ENCODE peak calls at places on chromosome 2, in eight cellular contexts. One of them, this sample, is unnamed.

GRCh38 chr2:237298323-237299118 is 115.4 kb downstream of the COL6A3 start:
- DNase-seq in neural progenitor cell: no peak
- DNase-seq in HCT116: peak; percentile 71
- DNase-seq in hepatocyte: peak; percentile 80
- DNase-seq in PC-9: peak; percentile 90
- DNase-seq in H1: no peak
- DNase-seq in GM23338: no peak
- DNase-seq in HepG2: peak; percentile 51
- DNase-seq in this sample: no peak

GRCh38 chr2:42888846-42889245 is 96.5 kb upstream of the HAAO start:
- DNase-seq in neural progenitor cell: no peak
- DNase-seq in HCT116: no peak
- DNase-seq in hepatocyte: no peak
- DNase-seq in HepG2: no peak
- DNase-seq in H1: no peak
- DNase-seq in PC-9: no peak
- DNase-seq in GM23338: no peak
- DNase-seq in this sample: no peak

GRCh38 chr2:39736593-39736992 is 42.5 kb downstream of the THUMPD2 start:
- DNase-seq in PC-9: no peak
- DNase-seq in GM23338: no peak
- DNase-seq in neural progenitor cell: no peak
- DNase-seq in hepatocyte: no peak
- DNase-seq in HCT116: no peak
- DNase-seq in HepG2: no peak
- DNase-seq in H1: no peak
- DNase-seq in this sample: no peak

GRCh38 chr2:150639917-150640538 is 152.6 kb upstream of the RND3 start:
- DNase-seq in H1: no peak
- DNase-seq in PC-9: no peak
- DNase-seq in hepatocyte: no peak
- DNase-seq in GM23338: no peak
- DNase-seq in HCT116: no peak
- DNase-seq in HepG2: no peak
- DNase-seq in neural progenitor cell: no peak
- DNase-seq in this sample: no peak

GRCh38 chr2:235026649-235027557 is 75.1 kb downstream of the SH3BP4 start:
- DNase-seq in neural progenitor cell: no peak
- DNase-seq in hepatocyte: no peak
- DNase-seq in GM23338: peak; percentile 34
- DNase-seq in PC-9: peak; percentile 99
- DNase-seq in H1: no peak
- DNase-seq in HCT116: peak; percentile 79
- DNase-seq in HepG2: no peak
- DNase-seq in this sample: no peak

GRCh38 chr2:3222636-3223035 is 155.0 kb downstream of the EIPR1 start:
- DNase-seq in HepG2: no peak
- DNase-seq in H1: no peak
- DNase-seq in hepatocyte: no peak
- DNase-seq in HCT116: no peak
- DNase-seq in PC-9: peak; percentile 3
- DNase-seq in neural progenitor cell: no peak
- DNase-seq in GM23338: no peak
- DNase-seq in this sample: no peak

GRCh38 chr2:220001693-220002260 is 374.3 kb downstream of the SLC4A3 start:
- DNase-seq in H1: no peak
- DNase-seq in GM23338: no peak
- DNase-seq in hepatocyte: no peak
- DNase-seq in HepG2: no peak
- DNase-seq in neural progenitor cell: no peak
- DNase-seq in HCT116: no peak
- DNase-seq in PC-9: peak; percentile 3
- DNase-seq in this sample: no peak

GRCh38 chr2:149065236-149065635 is 26.7 kb downstream of the LYPD6B start:
- DNase-seq in HepG2: no peak
- DNase-seq in PC-9: no peak
- DNase-seq in hepatocyte: no peak
- DNase-seq in H1: no peak
- DNase-seq in GM23338: no peak
- DNase-seq in HCT116: no peak
- DNase-seq in neural progenitor cell: no peak
- DNase-seq in this sample: no peak

GRCh38 chr2:231339318-231339717 is 56.2 kb upstream of the B3GNT7 start:
- DNase-seq in H1: no peak
- DNase-seq in hepatocyte: no peak
- DNase-seq in neural progenitor cell: no peak
- DNase-seq in HCT116: no peak
- DNase-seq in PC-9: no peak
- DNase-seq in HepG2: peak; percentile 23
- DNase-seq in GM23338: no peak
- DNase-seq in this sample: no peak

GRCh38 chr2:79713131-79713785 is 200.4 kb downstream of the CTNNA2 start:
- DNase-seq in H1: no peak
- DNase-seq in PC-9: no peak
- DNase-seq in HCT116: no peak
- DNase-seq in GM23338: no peak
- DNase-seq in hepatocyte: no peak
- DNase-seq in neural progenitor cell: no peak
- DNase-seq in HepG2: no peak
- DNase-seq in this sample: no peak

GRCh38 chr2:198309673-198310280 is 505.4 kb downstream of the PLCL1 start:
- DNase-seq in HCT116: peak; percentile 37
- DNase-seq in PC-9: peak; percentile 49
- DNase-seq in H1: no peak
- DNase-seq in GM23338: peak; percentile 74
- DNase-seq in HepG2: peak; percentile 42
- DNase-seq in neural progenitor cell: peak; percentile 61
- DNase-seq in hepatocyte: peak; percentile 67
- DNase-seq in this sample: peak; percentile 52

GRCh38 chr2:10501521-10501961 is 53.4 kb upstream of the ODC1 start:
- DNase-seq in GM23338: no peak
- DNase-seq in HepG2: no peak
- DNase-seq in neural progenitor cell: no peak
- DNase-seq in HCT116: no peak
- DNase-seq in PC-9: no peak
- DNase-seq in H1: no peak
- DNase-seq in hepatocyte: no peak
- DNase-seq in this sample: no peak

GRCh38 chr2:240999001-240999791 is 778 bp downstream of the SNED1 start:
- DNase-seq in PC-9: no peak
- DNase-seq in HCT116: no peak
- DNase-seq in GM23338: peak; percentile 53
- DNase-seq in H1: no peak
- DNase-seq in neural progenitor cell: peak; percentile 53
- DNase-seq in hepatocyte: peak; percentile 38
- DNase-seq in HepG2: no peak
- DNase-seq in this sample: no peak

GRCh38 chr2:104547251-104547650 is 306.7 kb upstream of the POU3F3 start:
- DNase-seq in HepG2: no peak
- DNase-seq in PC-9: no peak
- DNase-seq in hepatocyte: no peak
- DNase-seq in HCT116: no peak
- DNase-seq in neural progenitor cell: no peak
- DNase-seq in H1: no peak
- DNase-seq in GM23338: no peak
- DNase-seq in this sample: no peak

GRCh38 chr2:203580846-203581245 is 45.7 kb upstream of the RAPH1 start:
- DNase-seq in GM23338: no peak
- DNase-seq in hepatocyte: no peak
- DNase-seq in HCT116: no peak
- DNase-seq in neural progenitor cell: no peak
- DNase-seq in PC-9: no peak
- DNase-seq in HepG2: no peak
- DNase-seq in H1: no peak
- DNase-seq in this sample: no peak

GRCh38 chr2:86778957-86779356 is 11.8 kb downstream of the CD8A start:
- DNase-seq in PC-9: no peak
- DNase-seq in HCT116: no peak
- DNase-seq in hepatocyte: no peak
- DNase-seq in GM23338: no peak
- DNase-seq in H1: no peak
- DNase-seq in HepG2: no peak
- DNase-seq in neural progenitor cell: no peak
- DNase-seq in this sample: no peak

GRCh38 chr2:71807969-71808451 is 339.7 kb downstream of the CYP26B1 start:
- DNase-seq in HCT116: no peak
- DNase-seq in hepatocyte: no peak
- DNase-seq in neural progenitor cell: no peak
- DNase-seq in PC-9: no peak
- DNase-seq in H1: no peak
- DNase-seq in GM23338: no peak
- DNase-seq in HepG2: no peak
- DNase-seq in this sample: no peak

GRCh38 chr2:97993926-97994325 is 1.8 kb downstream of the TMEM131 start:
- DNase-seq in H1: no peak
- DNase-seq in GM23338: no peak
- DNase-seq in hepatocyte: no peak
- DNase-seq in neural progenitor cell: no peak
- DNase-seq in HCT116: no peak
- DNase-seq in HepG2: no peak
- DNase-seq in PC-9: no peak
- DNase-seq in this sample: no peak

GRCh38 chr2:98705333-98705617 is 25.7 kb downstream of the MGAT4A start:
- DNase-seq in PC-9: no peak
- DNase-seq in HepG2: no peak
- DNase-seq in H1: no peak
- DNase-seq in GM23338: no peak
- DNase-seq in neural progenitor cell: no peak
- DNase-seq in HCT116: no peak
- DNase-seq in hepatocyte: no peak
- DNase-seq in this sample: no peak

GRCh38 chr2:195498176-195498575 is 158.8 kb upstream of the SLC39A10 start:
- DNase-seq in H1: peak; percentile 13
- DNase-seq in HepG2: peak; percentile 50
- DNase-seq in PC-9: no peak
- DNase-seq in GM23338: peak; percentile 70
- DNase-seq in HCT116: peak; percentile 33
- DNase-seq in neural progenitor cell: peak; percentile 60
- DNase-seq in hepatocyte: peak; percentile 14
- DNase-seq in this sample: peak; percentile 67

GRCh38 chr2:106996136-106996769 is 110.3 kb upstream of the ST6GAL2 start:
- DNase-seq in hepatocyte: no peak
- DNase-seq in HepG2: no peak
- DNase-seq in neural progenitor cell: no peak
- DNase-seq in GM23338: no peak
- DNase-seq in H1: no peak
- DNase-seq in PC-9: no peak
- DNase-seq in HCT116: no peak
- DNase-seq in this sample: no peak

GRCh38 chr2:59312022-59312421 is 1070.9 kb upstream of the FANCL start:
- DNase-seq in HCT116: no peak
- DNase-seq in HepG2: no peak
- DNase-seq in neural progenitor cell: no peak
- DNase-seq in GM23338: no peak
- DNase-seq in hepatocyte: no peak
- DNase-seq in PC-9: no peak
- DNase-seq in H1: no peak
- DNase-seq in this sample: no peak

GRCh38 chr2:59312967-59313943 is 1072.1 kb upstream of the FANCL start:
- DNase-seq in HCT116: no peak
- DNase-seq in PC-9: no peak
- DNase-seq in HepG2: no peak
- DNase-seq in GM23338: no peak
- DNase-seq in H1: no peak
- DNase-seq in neural progenitor cell: no peak
- DNase-seq in hepatocyte: no peak
- DNase-seq in this sample: peak; percentile 86

DNA sequence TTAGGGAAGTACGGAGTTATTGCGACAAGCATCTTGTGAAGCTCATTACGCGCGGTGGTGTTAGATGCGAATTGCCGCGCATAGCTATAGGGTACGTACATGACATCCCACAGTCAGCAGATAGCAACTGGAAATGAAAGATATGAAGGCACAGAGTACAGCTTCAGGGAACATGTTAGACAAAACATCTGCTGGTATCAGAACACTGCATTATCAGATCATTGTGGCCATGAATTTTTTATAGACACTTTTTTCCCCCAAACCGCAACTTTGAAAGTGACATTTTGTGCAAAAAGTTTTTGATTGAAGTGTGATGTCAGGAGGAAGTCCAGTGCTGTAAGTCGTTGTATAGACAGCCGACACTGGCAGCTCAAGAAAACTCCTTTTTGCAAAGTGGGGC is 1073.2 kb upstream of the FANCL start:
- DNase-seq in neural progenitor cell: no peak
- DNase-seq in GM23338: no peak
- DNase-seq in HCT116: no peak
- DNase-seq in PC-9: no peak
- DNase-seq in H1: no peak
- DNase-seq in HepG2: no peak
- DNase-seq in hepatocyte: no peak
- DNase-seq in this sample: peak; percentile 22
- H3K4me2 ChIP-seq in neural progenitor cell: no peak overlapping the region
- H3K4me2 ChIP-seq in GM23338: no peak overlapping the region
- H3K4me2 ChIP-seq in HCT116: no peak overlapping the region
- H3K4me2 ChIP-seq in PC-9: no peak overlapping the region
- H3K4me2 ChIP-seq in H1: no peak overlapping the region
- H3K4me2 ChIP-seq in HepG2: no peak overlapping the region
- H3K4me2 ChIP-seq in hepatocyte: no peak overlapping the region
- H3K4me2 ChIP-seq in this sample: peak overlapping the region; percentile 90

GRCh38 chr2:161243873-161244272 is 64.4 kb upstream of the PSMD14 start:
- DNase-seq in HepG2: no peak
- DNase-seq in H1: no peak
- DNase-seq in neural progenitor cell: no peak
- DNase-seq in PC-9: no peak
- DNase-seq in HCT116: no peak
- DNase-seq in GM23338: peak; percentile 40
- DNase-seq in hepatocyte: no peak
- DNase-seq in this sample: no peak
- H3K4me2 ChIP-seq in HepG2: peak overlapping the region; percentile 90
- H3K4me2 ChIP-seq in H1: peak overlapping the region; percentile 83
- H3K4me2 ChIP-seq in neural progenitor cell: peak overlapping the region; percentile 73
- H3K4me2 ChIP-seq in PC-9: peak overlapping the region; percentile 90
- H3K4me2 ChIP-seq in HCT116: peak overlapping the region; percentile 74
- H3K4me2 ChIP-seq in GM23338: peak overlapping the region; percentile 80
- H3K4me2 ChIP-seq in hepatocyte: peak overlapping the region; percentile 74
- H3K4me2 ChIP-seq in this sample: peak overlapping the region; percentile 64

DNA sequence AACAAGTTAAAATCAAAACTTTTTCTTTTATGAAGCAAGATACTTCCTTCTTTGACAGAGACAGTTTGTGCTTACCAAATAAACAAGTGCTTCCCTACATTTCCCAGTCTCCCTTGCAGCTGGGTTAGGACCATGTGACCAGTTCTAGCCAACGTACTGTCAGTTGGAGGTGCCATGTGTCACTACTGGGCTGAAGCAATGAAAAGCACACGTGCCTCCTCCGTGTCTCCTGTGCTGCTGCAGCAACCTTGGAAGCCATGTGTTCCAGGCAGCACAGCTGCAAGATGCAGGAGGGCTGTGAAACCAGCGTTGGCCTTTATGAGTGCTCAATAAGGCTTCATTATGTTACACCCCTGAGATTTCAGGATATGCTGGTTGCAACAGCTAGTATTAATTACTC is 93.2 kb downstream of the DHRS9 start:
- DNase-seq in HCT116: no peak
- DNase-seq in neural progenitor cell: no peak
- DNase-seq in GM23338: no peak
- DNase-seq in hepatocyte: no peak
- DNase-seq in PC-9: no peak
- DNase-seq in HepG2: no peak
- DNase-seq in H1: no peak
- DNase-seq in this sample: no peak
- H3K4me2 ChIP-seq in HCT116: no peak overlapping the region
- H3K4me2 ChIP-seq in neural progenitor cell: no peak overlapping the region
- H3K4me2 ChIP-seq in GM23338: no peak overlapping the region
- H3K4me2 ChIP-seq in hepatocyte: no peak overlapping the region
- H3K4me2 ChIP-seq in PC-9: no peak overlapping the region
- H3K4me2 ChIP-seq in HepG2: no peak overlapping the region
- H3K4me2 ChIP-seq in H1: no peak overlapping the region
- H3K4me2 ChIP-seq in this sample: no peak overlapping the region

GRCh38 chr2:57973621-57974186 is 72.9 kb upstream of the VRK2 start:
- DNase-seq in neural progenitor cell: no peak
- DNase-seq in HepG2: no peak
- DNase-seq in GM23338: no peak
- DNase-seq in HCT116: no peak
- DNase-seq in hepatocyte: no peak
- DNase-seq in H1: no peak
- DNase-seq in PC-9: no peak
- DNase-seq in this sample: no peak
- H3K4me2 ChIP-seq in neural progenitor cell: no peak overlapping the region
- H3K4me2 ChIP-seq in HepG2: no peak overlapping the region
- H3K4me2 ChIP-seq in GM23338: no peak overlapping the region
- H3K4me2 ChIP-seq in HCT116: no peak overlapping the region
- H3K4me2 ChIP-seq in hepatocyte: no peak overlapping the region
- H3K4me2 ChIP-seq in H1: no peak overlapping the region
- H3K4me2 ChIP-seq in PC-9: no peak overlapping the region
- H3K4me2 ChIP-seq in this sample: peak overlapping the region; percentile 1

This sample was measured in MM.1S.